ENCODE peak calls at places on chromosomes 3 and 15, in five cellular contexts. X is body of pancreas, D is adrenal gland, H is upper lobe of right lung, U is OCI-LY7. K is an unnamed sample.

GRCh38 chr15:57932348-57932747 is 133.2 kb downstream of the ALDH1A2 start:
- DNase-seq in X (no peak), D (no peak), H (no peak), U (peak), K (no peak)

GRCh38 chr15:38226867-38227266 is 25.8 kb upstream of the SPRED1 start:
- DNase-seq in X (peak), D (peak), H (no peak), U (no peak), K (peak)

GRCh38 chr15:79167776-79168175 is 77.2 kb upstream of the RASGRF1 start:
- DNase-seq in X (no peak), D (no peak), H (no peak), U (no peak), K (no peak)

GRCh38 chr15:26503998-26504397 is 268.9 kb downstream of the GABRB3 start:
- DNase-seq in X (no peak), D (no peak), H (no peak), U (no peak), K (no peak)

GRCh38 chr15:74489518-74490338 is 28.8 kb upstream of the UBL7 start:
- DNase-seq in X (peak), D (peak), H (peak), U (peak), K (peak)

GRCh38 chr3:77467702-77468407 is 428.0 kb downstream of the ROBO2 start:
- DNase-seq in X (peak), D (no peak), H (no peak), U (no peak), K (no peak)

GRCh38 chr15:29364429-29365078 is 94.9 kb upstream of the NSMCE3 start:
- DNase-seq in X (no peak), D (no peak), H (no peak), U (no peak), K (peak)

GRCh38 chr3:65884072-65884471 is 154.6 kb downstream of the MAGI1 start:
- DNase-seq in X (no peak), D (no peak), H (no peak), U (no peak), K (no peak)

GRCh38 chr3:103126111-103126510 is 691.3 kb downstream of the ZPLD1 start:
- DNase-seq in X (no peak), D (no peak), H (no peak), U (no peak), K (no peak)

GRCh38 chr3:136840252-136840651 is 21.3 kb downstream of the SLC35G2 start:
- DNase-seq in X (no peak), D (no peak), H (no peak), U (no peak), K (no peak)

GRCh38 chr3:171055336-171056178 is 29.0 kb upstream of the SLC2A2 start:
- DNase-seq in X (no peak), D (no peak), H (no peak), U (no peak), K (peak)

GRCh38 chr3:25854635-25855034 is 64.7 kb downstream of the OXSM start:
- DNase-seq in X (no peak), D (no peak), H (no peak), U (no peak), K (peak)

GRCh38 chr3:100271522-100271921 is 10.7 kb downstream of the TBC1D23 start:
- DNase-seq in X (no peak), D (no peak), H (no peak), U (no peak), K (no peak)

GRCh38 chr3:191244242-191244867 is 45.3 kb downstream of the OSTN start:
- DNase-seq in X (no peak), D (no peak), H (no peak), U (peak), K (peak)

GRCh38 chr3:178084938-178085816 is 451.1 kb upstream of the KCNMB2 start:
- DNase-seq in X (peak), D (peak), H (no peak), U (no peak), K (peak)

GRCh38 chr3:72482589-72483249 is 365.5 kb downstream of the SHQ1 start:
- DNase-seq in X (peak), D (peak), H (peak), U (no peak), K (peak)

GRCh38 chr3:71912839-71913495 is 128.0 kb upstream of the PROK2 start:
- DNase-seq in X (no peak), D (no peak), H (no peak), U (no peak), K (no peak)

GRCh38 chr3:46669191-46669999 is 24.1 kb downstream of the ALS2CL start:
- DNase-seq in X (no peak), D (peak), H (peak), U (no peak), K (no peak)

GRCh38 chr15:90895571-90896117 is 7.5 kb upstream of the MAN2A2 start:
- DNase-seq in X (no peak), D (peak), H (no peak), U (no peak), K (peak)

GRCh38 chr3:55604846-55605245 is 117.7 kb upstream of the WNT5A start:
- DNase-seq in X (no peak), D (no peak), H (no peak), U (peak), K (no peak)

GRCh38 chr3:165635791-165636681 is 201.2 kb downstream of the BCHE start:
- DNase-seq in X (no peak), D (no peak), H (no peak), U (no peak), K (no peak)

GRCh38 chr3:113546414-113546893 is 14.1 kb downstream of the SIDT1 start:
- DNase-seq in X (no peak), D (no peak), H (no peak), U (no peak), K (no peak)

GRCh38 chr15:90465140-90465929 is 64.4 kb upstream of the CRTC3 start:
- DNase-seq in X (no peak), D (no peak), H (no peak), U (no peak), K (peak)

GRCh38 chr15:67746450-67746849 is 78.9 kb upstream of the SKOR1 start:
- DNase-seq in X (no peak), D (no peak), H (no peak), U (no peak), K (no peak)

GRCh38 chr15:42155546-42156265 is 730 bp downstream of the PLA2G4F start:
- DNase-seq in X (peak), D (no peak), H (peak), U (no peak), K (no peak)

GRCh38 chr3:71402280-71402679 is 181.2 kb downstream of the FOXP1 start:
- DNase-seq in X (no peak), D (no peak), H (no peak), U (no peak), K (no peak)

GRCh38 chr3:112585782-112586181 is 23.9 kb downstream of the SLC35A5 start:
- DNase-seq in X (no peak), D (no peak), H (no peak), U (no peak), K (no peak)

GRCh38 chr3:197181751-197182150 is 116.7 kb downstream of the DLG1 start:
- DNase-seq in X (peak), D (peak), H (no peak), U (no peak), K (peak)

GRCh38 chr3:129558772-129559564 is 16.0 kb downstream of the H1-8 start:
- DNase-seq in X (no peak), D (peak), H (no peak), U (peak), K (peak)

GRCh38 chr3:64270143-64270542 is 44.9 kb upstream of the PRICKLE2 start:
- DNase-seq in X (no peak), D (no peak), H (no peak), U (no peak), K (no peak)

GRCh38 chr15:44593042-44593736 is 56.2 kb downstream of the EIF3J start:
- DNase-seq in X (no peak), D (no peak), H (no peak), U (peak), K (peak)
- TF ChIP-seq CTCF in X (peak), D (peak), H (peak), U (peak), K (peak)

GRCh38 chr3:141834296-141834695 is 42.1 kb upstream of the ATP1B3 start:
- DNase-seq in X (no peak), D (no peak), H (no peak), U (no peak), K (no peak)

GRCh38 chr3:141830508-141830907 is 45.9 kb upstream of the ATP1B3 start:
- DNase-seq in X (no peak), D (no peak), H (no peak), U (no peak), K (peak)

GRCh38 chr3:141840737-141841544 is 35.5 kb upstream of the ATP1B3 start:
- DNase-seq in X (no peak), D (no peak), H (no peak), U (no peak), K (peak)

DNA sequence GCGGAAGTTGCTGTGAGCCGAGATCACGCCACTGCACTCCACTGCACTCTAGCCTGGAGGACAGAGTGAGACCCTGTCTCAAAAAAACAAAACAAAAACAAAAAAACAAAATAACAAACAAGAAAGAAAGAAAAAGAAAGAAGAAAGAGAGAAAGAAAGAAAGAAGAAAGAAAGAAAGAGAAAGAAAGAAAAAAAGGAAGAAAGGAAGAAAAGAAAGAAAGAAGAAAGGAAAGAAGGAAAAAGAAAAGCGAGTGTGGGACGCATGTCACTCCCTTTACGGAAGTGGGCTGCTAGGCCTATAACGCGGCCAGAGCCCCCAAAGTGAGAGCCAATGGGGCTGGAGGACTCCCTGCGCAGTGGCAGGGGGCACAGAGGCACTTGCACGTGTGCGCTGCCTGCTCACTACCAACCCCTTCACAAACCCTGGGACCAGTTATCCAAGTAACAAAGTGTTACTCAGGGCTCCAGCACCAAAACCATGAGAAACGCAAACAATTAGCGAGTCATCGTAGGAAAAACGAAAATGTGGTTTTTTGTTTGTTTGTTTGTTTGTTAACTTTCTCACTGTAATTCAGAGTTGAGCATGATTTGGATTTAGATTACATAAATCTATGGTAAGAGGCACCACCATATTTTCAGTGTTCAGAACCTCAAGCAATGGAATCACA is 40.8 kb upstream of the ATP1B3 start:
- DNase-seq in X (no peak), D (no peak), H (no peak), U (no peak), K (no peak)
- H3K4me3 ChIP-seq in X (no peak), D (no peak), H (no peak), U (no peak), K (no peak)

DNA sequence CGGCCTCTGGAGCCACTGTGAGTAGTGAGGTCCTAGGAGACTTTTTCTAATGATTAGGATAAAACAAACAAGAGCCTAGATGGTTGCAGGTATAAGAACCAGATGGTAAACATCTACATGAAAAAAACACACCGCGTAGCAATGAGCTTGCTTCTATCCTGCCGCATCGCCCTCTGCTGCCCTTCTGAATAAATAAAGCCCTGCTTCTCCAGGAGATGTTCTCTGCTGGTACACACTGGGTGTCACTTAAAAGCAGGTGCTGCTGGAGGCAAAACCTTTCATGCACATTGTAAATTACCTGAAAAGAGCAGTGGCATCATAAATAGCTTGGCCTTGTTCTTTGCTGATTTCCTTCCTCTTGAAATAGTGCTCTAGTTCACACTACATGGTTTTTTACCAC is 164.4 kb upstream of the TOPAZ1 start:
- DNase-seq in X (no peak), D (no peak), H (no peak), U (peak), K (peak)
- TF ChIP-seq CTCF in X (no peak), D (no peak), H (no peak), U (peak), K (peak)

GRCh38 chr15:51263726-51264125 is 74.7 kb downstream of the CYP19A1 start:
- DNase-seq in X (no peak), D (no peak), H (no peak), U (no peak), K (no peak)

GRCh38 chr15:51265037-51265555 is 73.3 kb downstream of the CYP19A1 start:
- DNase-seq in X (no peak), D (no peak), H (no peak), U (no peak), K (no peak)

GRCh38 chr15:51267047-51267713 is 71.2 kb downstream of the CYP19A1 start:
- DNase-seq in X (peak), D (peak), H (no peak), U (no peak), K (no peak)

GRCh38 chr15:51267714-51268105 is 70.7 kb downstream of the CYP19A1 start:
- DNase-seq in X (no peak), D (peak), H (no peak), U (no peak), K (no peak)

DNA sequence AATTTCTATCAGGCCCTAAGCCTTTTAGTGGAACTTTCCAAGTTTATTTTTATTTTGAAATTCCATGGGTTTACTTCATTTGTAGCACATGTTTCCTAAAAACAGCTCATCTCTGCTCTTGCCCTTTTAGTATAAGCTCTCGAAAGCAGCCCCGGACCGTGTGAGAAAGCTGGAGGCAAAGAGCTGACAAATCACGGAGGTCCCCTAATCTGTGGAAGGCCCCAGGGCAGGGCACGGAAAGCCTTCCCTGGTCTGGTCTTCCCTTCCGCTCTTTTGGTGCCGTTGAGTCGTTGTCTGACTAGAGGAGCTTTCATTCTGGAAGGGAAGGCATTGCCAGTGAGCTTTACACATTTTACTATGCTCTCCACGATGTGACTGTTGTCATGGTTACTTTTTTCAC is 71.8 kb downstream of the CYP19A1 start:
- DNase-seq in X (no peak), D (no peak), H (no peak), U (no peak), K (no peak)
- H3K4me3 ChIP-seq in X (no peak), D (no peak), H (peak), U (no peak), K (peak)

GRCh38 chr3:158539414-158540014 is 31.5 kb upstream of the MLF1 start:
- DNase-seq in X (peak), D (peak), H (no peak), U (peak), K (peak)
- TF ChIP-seq CTCF in X (peak), D (peak), H (peak), U (peak), K (peak)

DNA sequence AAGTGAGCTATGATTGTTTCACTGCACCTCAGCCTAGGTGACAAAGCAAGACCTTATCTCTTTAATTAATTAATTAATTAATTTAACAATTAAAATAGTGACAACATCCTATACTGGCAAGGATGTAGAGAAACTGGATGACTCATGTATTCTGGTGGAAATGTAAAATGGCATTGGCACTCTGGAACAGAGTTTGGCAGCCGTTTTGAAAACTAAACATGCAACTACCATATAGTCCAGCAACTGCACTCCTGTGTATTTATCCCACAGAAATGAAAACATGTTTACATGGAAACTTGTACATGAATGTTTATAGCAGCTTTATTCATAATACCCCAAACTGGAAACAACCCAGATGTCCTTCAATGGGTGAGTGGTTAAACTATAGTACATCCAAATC is 56.6 kb downstream of the ANP32A start:
- DNase-seq in X (no peak), D (no peak), H (no peak), U (no peak), K (no peak)
- H3K4me3 ChIP-seq in X (no peak), D (no peak), H (no peak), U (no peak), K (no peak)

K was measured in fibroblast of pulmonary artery.